ENCODE peak calls at places on chromosomes 13 and 19, in eight cellular contexts. K is NCI-H2171 treated with DMSO at 0.1 percent for 48 hours, G is HTR-8/SVneo, Z is PC-3, O is neural progenitor cell, P is NCI-H2081, B is astrocyte of the cerebellum, Y is thoracic aorta. F is an unnamed sample.

GRCh38 chr19:38898788-38899446 is 501 bp downstream of the SIRT2 start:
- DNase-seq in B (no peak), G (peak), K (no peak), Y (no peak), O (peak), Z (peak), P (no peak), F (peak)

GRCh38 chr19:17633700-17634099 is 54.5 kb downstream of the UNC13A start:
- DNase-seq in O (no peak), G (no peak), B (no peak), Y (no peak), P (no peak), K (no peak), Z (no peak), F (no peak)

GRCh38 chr19:953501-954271 is 27.9 kb downstream of the ARID3A start:
- DNase-seq in G (no peak), P (no peak), Y (no peak), B (no peak), O (peak), Z (no peak), K (no peak), F (no peak)

GRCh38 chr13:89932902-89933301 is 1414.6 kb upstream of the MIR17HG start:
- DNase-seq in G (no peak), Y (no peak), P (no peak), O (no peak), Z (no peak), B (no peak), K (no peak), F (no peak)

GRCh38 chr13:49443327-49443688 is 556 bp downstream of the CAB39L start:
- DNase-seq in K (peak), O (peak), B (no peak), Y (no peak), Z (peak), P (peak), G (no peak), F (no peak)

GRCh38 chr19:32651729-32652140 is 23.2 kb downstream of the ANKRD27 start:
- DNase-seq in O (peak), K (no peak), G (peak), P (no peak), Z (no peak), B (peak), Y (no peak), F (no peak)

GRCh38 chr13:43657485-43657884 is 129.3 kb downstream of the ENOX1 start:
- DNase-seq in K (no peak), O (no peak), Y (no peak), Z (no peak), B (no peak), P (no peak), G (no peak), F (no peak)

GRCh38 chr13:110914293-110915056 is 394 bp downstream of the ANKRD10 start:
- DNase-seq in O (peak), K (peak), B (no peak), P (peak), G (peak), Z (peak), Y (peak), F (peak)

GRCh38 chr19:43976732-43977131 is 7.3 kb upstream of the ZNF155 start:
- DNase-seq in P (no peak), Y (no peak), O (no peak), K (no peak), G (no peak), B (no peak), Z (no peak), F (no peak)

GRCh38 chr19:1624458-1624857 is 19.2 kb upstream of the UQCR11 start:
- DNase-seq in P (no peak), B (peak), K (peak), G (peak), Y (no peak), O (peak), Z (peak), F (peak)

GRCh38 chr19:37931941-37932655 is 25.1 kb downstream of the SIPA1L3 start:
- DNase-seq in O (peak), K (peak), P (peak), B (peak), Y (peak), Z (peak), G (no peak), F (peak)

GRCh38 chr19:10404888-10405808 is 1.8 kb upstream of the CDC37 start:
- DNase-seq in Z (no peak), K (no peak), P (no peak), B (no peak), G (no peak), O (peak), Y (no peak), F (no peak)

GRCh38 chr19:33212773-33213172 is 12.9 kb downstream of the SLC7A10 start:
- DNase-seq in Y (no peak), P (no peak), Z (no peak), K (no peak), O (no peak), B (no peak), G (no peak), F (no peak)

GRCh38 chr13:50670847-50671542 is 172.5 kb downstream of the DLEU7 start:
- DNase-seq in Z (no peak), G (no peak), P (no peak), B (no peak), Y (no peak), O (no peak), K (peak), F (no peak)

GRCh38 chr13:94233831-94234230 is 245.7 kb downstream of the DCT start:
- DNase-seq in Y (no peak), G (no peak), O (no peak), B (no peak), P (no peak), Z (no peak), K (no peak), F (no peak)

GRCh38 chr13:104553156-104553555 is 1486.9 kb upstream of the SLC10A2 start:
- DNase-seq in O (no peak), K (no peak), G (no peak), Y (no peak), Z (peak), P (no peak), B (peak), F (peak)

GRCh38 chr19:1610579-1610978 is 5.3 kb upstream of the UQCR11 start:
- DNase-seq in G (no peak), Z (no peak), B (no peak), Y (no peak), K (no peak), P (no peak), O (no peak), F (no peak)

GRCh38 chr19:32830231-32831014 is 39.1 kb downstream of the SLC7A9 start:
- DNase-seq in Y (no peak), P (no peak), Z (peak), B (peak), K (no peak), G (peak), O (no peak), F (no peak)

F was measured in bronchial epithelial cell.